ENCODE peak calls at places on chromosomes 12 and 14, in ten cellular contexts. One of them, this sample, is unnamed. For H3K4me1 and H3K27me3, the result is how much of the 10 kb centered on the place peaks cover.

GRCh38 chr12:114920828-114921579 is 237.0 kb upstream of the TBX3 start:
- DNase-seq in K562: no peak
- DNase-seq in tibial artery: no peak
- DNase-seq in neuronal stem cell: no peak
- DNase-seq in tibial nerve: no peak
- DNase-seq in CD4-positive, alpha-beta memory T cell: no peak
- DNase-seq in left ventricle myocardium inferior: no peak
- DNase-seq in PC-3: peak
- DNase-seq in CD8-positive, alpha-beta memory T cell: no peak
- DNase-seq in GM23248: peak
- DNase-seq in this sample: no peak

GRCh38 chr12:81257952-81258551 is 180.2 kb downstream of the ACSS3 start:
- DNase-seq in K562: no peak
- DNase-seq in tibial artery: no peak
- DNase-seq in neuronal stem cell: peak
- DNase-seq in tibial nerve: no peak
- DNase-seq in CD4-positive, alpha-beta memory T cell: no peak
- DNase-seq in left ventricle myocardium inferior: no peak
- DNase-seq in PC-3: peak
- DNase-seq in CD8-positive, alpha-beta memory T cell: no peak
- DNase-seq in GM23248: peak
- DNase-seq in this sample: no peak

GRCh38 chr12:34393086-34393820 is 371.0 kb downstream of the ALG10 start:
- DNase-seq in K562: no peak
- DNase-seq in tibial artery: peak
- DNase-seq in neuronal stem cell: no peak
- DNase-seq in tibial nerve: peak
- DNase-seq in CD4-positive, alpha-beta memory T cell: no peak
- DNase-seq in left ventricle myocardium inferior: peak
- DNase-seq in PC-3: no peak
- DNase-seq in CD8-positive, alpha-beta memory T cell: no peak
- DNase-seq in GM23248: no peak
- DNase-seq in this sample: peak

GRCh38 chr14:105049753-105050550 is 15.3 kb downstream of the GPR132 start:
- DNase-seq in K562: no peak
- DNase-seq in tibial artery: peak
- DNase-seq in neuronal stem cell: no peak
- DNase-seq in tibial nerve: no peak
- DNase-seq in CD4-positive, alpha-beta memory T cell: no peak
- DNase-seq in left ventricle myocardium inferior: no peak
- DNase-seq in PC-3: no peak
- DNase-seq in CD8-positive, alpha-beta memory T cell: no peak
- DNase-seq in GM23248: no peak
- DNase-seq in this sample: peak

GRCh38 chr12:40819427-40820108 is 127.3 kb downstream of the CNTN1 start:
- DNase-seq in K562: no peak
- DNase-seq in tibial artery: no peak
- DNase-seq in neuronal stem cell: peak
- DNase-seq in tibial nerve: no peak
- DNase-seq in CD4-positive, alpha-beta memory T cell: no peak
- DNase-seq in left ventricle myocardium inferior: no peak
- DNase-seq in PC-3: no peak
- DNase-seq in CD8-positive, alpha-beta memory T cell: no peak
- DNase-seq in GM23248: no peak
- DNase-seq in this sample: peak

GRCh38 chr14:49770212-49770817 is 2.4 kb downstream of the KLHDC2 start:
- DNase-seq in K562: peak
- DNase-seq in tibial artery: no peak
- DNase-seq in neuronal stem cell: no peak
- DNase-seq in tibial nerve: no peak
- DNase-seq in CD4-positive, alpha-beta memory T cell: no peak
- DNase-seq in left ventricle myocardium inferior: no peak
- DNase-seq in PC-3: peak
- DNase-seq in CD8-positive, alpha-beta memory T cell: no peak
- DNase-seq in GM23248: peak
- DNase-seq in this sample: no peak

GRCh38 chr12:49904601-49905000 is 901 bp upstream of the FAIM2 start:
- DNase-seq in K562: no peak
- DNase-seq in tibial artery: no peak
- DNase-seq in neuronal stem cell: no peak
- DNase-seq in tibial nerve: no peak
- DNase-seq in CD4-positive, alpha-beta memory T cell: no peak
- DNase-seq in left ventricle myocardium inferior: no peak
- DNase-seq in PC-3: no peak
- DNase-seq in CD8-positive, alpha-beta memory T cell: no peak
- DNase-seq in GM23248: no peak
- DNase-seq in this sample: peak

GRCh38 chr14:56189306-56189705 is 71.1 kb downstream of the PELI2 start:
- DNase-seq in K562: no peak
- DNase-seq in tibial artery: no peak
- DNase-seq in neuronal stem cell: no peak
- DNase-seq in tibial nerve: no peak
- DNase-seq in CD4-positive, alpha-beta memory T cell: no peak
- DNase-seq in left ventricle myocardium inferior: no peak
- DNase-seq in PC-3: peak
- DNase-seq in CD8-positive, alpha-beta memory T cell: no peak
- DNase-seq in GM23248: peak
- DNase-seq in this sample: no peak

GRCh38 chr12:98698603-98699463 is 53.7 kb downstream of the APAF1 start:
- DNase-seq in K562: peak
- DNase-seq in tibial artery: peak
- DNase-seq in neuronal stem cell: peak
- DNase-seq in tibial nerve: peak
- DNase-seq in CD4-positive, alpha-beta memory T cell: peak
- DNase-seq in left ventricle myocardium inferior: peak
- DNase-seq in PC-3: peak
- DNase-seq in CD8-positive, alpha-beta memory T cell: no peak
- DNase-seq in GM23248: peak
- DNase-seq in this sample: no peak

GRCh38 chr14:77562681-77563080 is 53.8 kb downstream of the SPTLC2 start:
- DNase-seq in K562: no peak
- DNase-seq in tibial artery: no peak
- DNase-seq in neuronal stem cell: no peak
- DNase-seq in tibial nerve: no peak
- DNase-seq in CD4-positive, alpha-beta memory T cell: no peak
- DNase-seq in left ventricle myocardium inferior: no peak
- DNase-seq in PC-3: peak
- DNase-seq in CD8-positive, alpha-beta memory T cell: no peak
- DNase-seq in GM23248: peak
- DNase-seq in this sample: no peak

GRCh38 chr12:99332936-99333591 is 314.5 kb upstream of the GARIN6 start:
- DNase-seq in K562: no peak
- DNase-seq in tibial artery: no peak
- DNase-seq in neuronal stem cell: no peak
- DNase-seq in tibial nerve: no peak
- DNase-seq in CD4-positive, alpha-beta memory T cell: no peak
- DNase-seq in left ventricle myocardium inferior: no peak
- DNase-seq in PC-3: no peak
- DNase-seq in CD8-positive, alpha-beta memory T cell: no peak
- DNase-seq in GM23248: no peak
- DNase-seq in this sample: no peak

GRCh38 chr14:94129758-94130414 is 482 bp upstream of the IFI27L2 start:
- DNase-seq in K562: peak
- DNase-seq in tibial artery: peak
- DNase-seq in neuronal stem cell: peak
- DNase-seq in tibial nerve: peak
- DNase-seq in CD4-positive, alpha-beta memory T cell: peak
- DNase-seq in left ventricle myocardium inferior: peak
- DNase-seq in PC-3: peak
- DNase-seq in CD8-positive, alpha-beta memory T cell: peak
- DNase-seq in GM23248: peak
- DNase-seq in this sample: no peak

GRCh38 chr14:77284066-77284855 is 13.3 kb upstream of the NGB start:
- DNase-seq in K562: no peak
- DNase-seq in tibial artery: no peak
- DNase-seq in neuronal stem cell: no peak
- DNase-seq in tibial nerve: no peak
- DNase-seq in CD4-positive, alpha-beta memory T cell: no peak
- DNase-seq in left ventricle myocardium inferior: no peak
- DNase-seq in PC-3: no peak
- DNase-seq in CD8-positive, alpha-beta memory T cell: no peak
- DNase-seq in GM23248: no peak
- DNase-seq in this sample: no peak

GRCh38 chr14:58815046-58815701 is 177.4 kb downstream of the DACT1 start:
- DNase-seq in K562: no peak
- DNase-seq in tibial artery: no peak
- DNase-seq in neuronal stem cell: no peak
- DNase-seq in tibial nerve: no peak
- DNase-seq in CD4-positive, alpha-beta memory T cell: no peak
- DNase-seq in left ventricle myocardium inferior: no peak
- DNase-seq in PC-3: peak
- DNase-seq in CD8-positive, alpha-beta memory T cell: no peak
- DNase-seq in GM23248: peak
- DNase-seq in this sample: no peak
- H3K4me1 ChIP-seq in K562: under half
- H3K4me1 ChIP-seq in tibial artery: under half
- H3K4me1 ChIP-seq in neuronal stem cell: under half
- H3K4me1 ChIP-seq in tibial nerve: under half
- H3K4me1 ChIP-seq in CD4-positive, alpha-beta memory T cell: under half
- H3K4me1 ChIP-seq in left ventricle myocardium inferior: under half
- H3K4me1 ChIP-seq in PC-3: under half
- H3K4me1 ChIP-seq in CD8-positive, alpha-beta memory T cell: under half
- H3K4me1 ChIP-seq in GM23248: under half
- H3K4me1 ChIP-seq in this sample: under half

DNA sequence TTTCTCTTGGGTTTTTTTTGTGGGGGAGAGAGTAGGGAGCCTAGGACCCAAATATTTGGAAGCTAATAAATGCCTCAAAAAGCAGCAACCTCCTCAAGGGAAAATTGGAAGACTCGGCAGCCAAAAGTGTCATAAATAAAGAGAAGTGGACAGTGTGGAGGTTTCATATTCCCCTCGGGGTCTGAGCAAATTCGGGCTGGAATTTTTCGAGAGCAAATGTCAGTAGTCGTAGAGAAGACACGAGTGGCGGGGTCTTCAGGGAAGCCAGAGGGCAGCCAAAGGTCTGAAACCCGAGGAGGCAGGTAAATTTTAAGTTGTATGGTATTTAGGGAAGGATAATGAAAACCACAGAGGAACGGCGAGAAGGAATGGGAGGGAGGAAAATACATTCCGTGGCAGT is 13.1 kb downstream of the BCL11B start:
- DNase-seq in K562: no peak
- DNase-seq in tibial artery: no peak
- DNase-seq in neuronal stem cell: no peak
- DNase-seq in tibial nerve: no peak
- DNase-seq in CD4-positive, alpha-beta memory T cell: no peak
- DNase-seq in left ventricle myocardium inferior: no peak
- DNase-seq in PC-3: no peak
- DNase-seq in CD8-positive, alpha-beta memory T cell: no peak
- DNase-seq in GM23248: no peak
- DNase-seq in this sample: no peak
- H3K27me3 ChIP-seq in K562: under half
- H3K27me3 ChIP-seq in tibial artery: under half
- H3K27me3 ChIP-seq in neuronal stem cell: under half
- H3K27me3 ChIP-seq in tibial nerve: half or more
- H3K27me3 ChIP-seq in CD4-positive, alpha-beta memory T cell: under half
- H3K27me3 ChIP-seq in left ventricle myocardium inferior: half or more
- H3K27me3 ChIP-seq in PC-3: half or more
- H3K27me3 ChIP-seq in CD8-positive, alpha-beta memory T cell: under half
- H3K27me3 ChIP-seq in GM23248: under half
- H3K27me3 ChIP-seq in this sample: under half

GRCh38 chr12:13210543-13211190 is 14.1 kb downstream of the EMP1 start:
- DNase-seq in K562: no peak
- DNase-seq in tibial artery: no peak
- DNase-seq in neuronal stem cell: no peak
- DNase-seq in tibial nerve: no peak
- DNase-seq in CD4-positive, alpha-beta memory T cell: no peak
- DNase-seq in left ventricle myocardium inferior: no peak
- DNase-seq in PC-3: no peak
- DNase-seq in CD8-positive, alpha-beta memory T cell: no peak
- DNase-seq in GM23248: peak
- DNase-seq in this sample: no peak
- H3K4me1 ChIP-seq in K562: under half
- H3K4me1 ChIP-seq in tibial artery: under half
- H3K4me1 ChIP-seq in neuronal stem cell: under half
- H3K4me1 ChIP-seq in tibial nerve: under half
- H3K4me1 ChIP-seq in CD4-positive, alpha-beta memory T cell: under half
- H3K4me1 ChIP-seq in left ventricle myocardium inferior: half or more
- H3K4me1 ChIP-seq in PC-3: half or more
- H3K4me1 ChIP-seq in CD8-positive, alpha-beta memory T cell: under half
- H3K4me1 ChIP-seq in GM23248: half or more
- H3K4me1 ChIP-seq in this sample: half or more

DNA sequence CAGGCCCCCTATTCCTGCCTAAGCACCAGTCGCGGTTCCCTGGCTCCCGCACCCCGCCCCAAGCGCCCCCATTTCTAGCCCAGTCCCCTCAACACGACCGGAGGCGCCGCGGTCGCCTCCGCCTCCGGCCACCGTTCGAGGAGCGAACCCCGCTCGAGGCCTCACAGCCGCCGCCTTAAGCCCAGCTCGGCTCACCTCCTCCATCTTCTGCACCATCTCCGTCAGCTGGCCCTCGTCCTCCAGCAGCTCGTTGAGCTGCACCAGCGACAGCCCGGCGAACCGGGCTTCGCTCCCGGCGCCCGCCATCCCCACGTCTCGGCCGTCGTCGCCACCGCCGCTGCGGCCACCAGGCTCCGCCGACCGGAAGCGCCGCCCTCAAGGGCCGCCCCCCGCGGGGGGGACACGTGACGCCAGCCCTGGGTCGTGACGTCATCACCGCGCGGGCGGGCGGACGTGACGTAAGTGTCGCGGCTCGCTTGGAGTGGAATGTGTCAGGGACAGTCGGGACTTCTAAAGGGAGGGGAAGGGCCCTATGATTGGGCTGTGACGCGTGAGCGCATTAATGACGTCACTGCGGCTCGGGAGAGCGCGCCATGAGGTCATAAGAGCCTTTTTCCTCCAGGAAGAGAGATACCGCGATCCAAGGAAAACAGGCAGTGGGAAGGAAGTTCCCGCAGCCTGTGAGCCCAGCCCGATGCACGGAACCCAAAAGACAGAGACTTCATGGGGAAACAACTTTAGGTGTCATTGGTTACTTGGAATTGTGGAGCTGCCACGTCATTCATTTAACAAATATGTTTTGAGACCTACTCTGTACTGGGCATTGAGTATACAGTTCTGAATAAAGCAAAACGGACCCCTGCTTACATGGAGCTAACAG is at the start of gene VPS37B:
- DNase-seq in K562: peak
- DNase-seq in tibial artery: peak
- DNase-seq in neuronal stem cell: peak
- DNase-seq in tibial nerve: peak
- DNase-seq in CD4-positive, alpha-beta memory T cell: peak
- DNase-seq in left ventricle myocardium inferior: peak
- DNase-seq in PC-3: peak
- DNase-seq in CD8-positive, alpha-beta memory T cell: peak
- DNase-seq in GM23248: peak
- DNase-seq in this sample: peak
- H3K27me3 ChIP-seq in K562: under half
- H3K27me3 ChIP-seq in tibial artery: under half
- H3K27me3 ChIP-seq in neuronal stem cell: under half
- H3K27me3 ChIP-seq in tibial nerve: under half
- H3K27me3 ChIP-seq in CD4-positive, alpha-beta memory T cell: under half
- H3K27me3 ChIP-seq in left ventricle myocardium inferior: under half
- H3K27me3 ChIP-seq in PC-3: under half
- H3K27me3 ChIP-seq in CD8-positive, alpha-beta memory T cell: under half
- H3K27me3 ChIP-seq in GM23248: under half
- H3K27me3 ChIP-seq in this sample: under half

GRCh38 chr12:52203126-52203921 is 11.5 kb upstream of the KRT80 start:
- DNase-seq in K562: peak
- DNase-seq in tibial artery: peak
- DNase-seq in neuronal stem cell: no peak
- DNase-seq in tibial nerve: peak
- DNase-seq in CD4-positive, alpha-beta memory T cell: no peak
- DNase-seq in left ventricle myocardium inferior: peak
- DNase-seq in PC-3: peak
- DNase-seq in CD8-positive, alpha-beta memory T cell: no peak
- DNase-seq in GM23248: peak
- DNase-seq in this sample: peak
- H3K4me1 ChIP-seq in K562: under half
- H3K4me1 ChIP-seq in tibial artery: under half
- H3K4me1 ChIP-seq in neuronal stem cell: under half
- H3K4me1 ChIP-seq in tibial nerve: under half
- H3K4me1 ChIP-seq in CD4-positive, alpha-beta memory T cell: under half
- H3K4me1 ChIP-seq in left ventricle myocardium inferior: half or more
- H3K4me1 ChIP-seq in PC-3: half or more
- H3K4me1 ChIP-seq in CD8-positive, alpha-beta memory T cell: under half
- H3K4me1 ChIP-seq in GM23248: half or more
- H3K4me1 ChIP-seq in this sample: under half

This sample was measured in lower lobe of right lung.